ENCODE peak calls at places on chromosomes 13 and 19, in eight cellular contexts. Z is endodermal cell, Y is bronchial epithelial cell, Q is cardiac fibroblast, F is lower leg skin, U is B cell, E is IMR-90, J is GM23338. B is an unnamed sample.

GRCh38 chr19:57947419-57948134 is at the start of gene ZNF256:
- DNase-seq in F (peak; percentile 97), U (peak; percentile 93), Z (peak; percentile 99), Y (peak; percentile 86), Q (peak; percentile 96), J (peak; percentile 100), E (peak; percentile 93), B (peak; percentile 80)

GRCh38 chr19:35760711-35761349 is 2.9 kb downstream of the PROSER3 start:
- DNase-seq in Z (no peak), Q (no peak), F (no peak), U (no peak), J (no peak), E (no peak), Y (peak; percentile 36), B (no peak)

GRCh38 chr13:22238269-22238668 is 567.4 kb downstream of the FGF9 start:
- DNase-seq in F (no peak), Z (no peak), U (no peak), J (no peak), Y (no peak), Q (no peak), E (no peak), B (no peak)

GRCh38 chr13:99388334-99388923 is 81.2 kb upstream of the GPR183 start:
- DNase-seq in Z (peak; percentile 38), Q (no peak), U (no peak), E (no peak), F (peak; percentile 83), J (no peak), Y (no peak), B (no peak)

GRCh38 chr19:1438933-1439358 is 750 bp downstream of the RPS15 start:
- DNase-seq in Y (no peak), Q (no peak), Z (no peak), F (no peak), J (no peak), U (no peak), E (no peak), B (no peak)

GRCh38 chr13:52851153-52851962 is 2.9 kb upstream of the PCDH8 start:
- DNase-seq in Z (peak; percentile 91), F (no peak), Y (no peak), J (peak; percentile 89), Q (peak; percentile 12), U (no peak), E (no peak), B (no peak)

GRCh38 chr19:48683349-48683748 is 10.5 kb upstream of the NTN5 start:
- DNase-seq in Y (peak; percentile 19), Q (peak; percentile 62), E (peak; percentile 19), J (no peak), Z (no peak), U (peak; percentile 58), F (no peak), B (no peak)

GRCh38 chr13:106104281-106104901 is 431.1 kb downstream of the EFNB2 start:
- DNase-seq in Q (peak; percentile 73), Z (no peak), Y (peak; percentile 90), F (no peak), E (peak; percentile 91), J (no peak), U (no peak), B (no peak)

GRCh38 chr19:11361037-11361770 is 6.0 kb downstream of the PLPPR2 start:
- DNase-seq in J (peak; percentile 99), F (no peak), Y (peak; percentile 45), E (no peak), Q (no peak), Z (peak; percentile 99), U (no peak), B (no peak)

GRCh38 chr19:29014857-29015436 is 198.0 kb downstream of the UQCRFS1 start:
- DNase-seq in Q (no peak), J (peak; percentile 22), F (no peak), E (no peak), U (no peak), Z (peak; percentile 58), Y (no peak), B (no peak)

GRCh38 chr13:39483326-39483725 is 119.7 kb downstream of the LHFPL6 start:
- DNase-seq in F (no peak), Q (peak; percentile 26), Z (no peak), Y (peak; percentile 12), E (peak; percentile 18), J (no peak), U (no peak), B (no peak)

GRCh38 chr13:25169951-25170553 is 2.0 kb downstream of the AMER2 start:
- DNase-seq in J (no peak), U (no peak), Z (no peak), Q (no peak), Y (no peak), E (no peak), F (no peak), B (no peak)

GRCh38 chr13:29865934-29866333 is 15.5 kb upstream of the UBL3 start:
- DNase-seq in F (no peak), Y (no peak), U (no peak), Z (no peak), Q (no peak), J (no peak), E (no peak), B (no peak)

GRCh38 chr19:41205995-41206394 is 13.0 kb downstream of the CYP2S1 start:
- DNase-seq in Q (no peak), Y (no peak), E (no peak), J (no peak), F (no peak), U (no peak), Z (no peak), B (no peak)

GRCh38 chr19:50461066-50461875 is 15.0 kb upstream of the EMC10 start:
- DNase-seq in J (peak; percentile 86), U (peak; percentile 85), Y (peak; percentile 36), E (peak; percentile 64), Z (peak; percentile 90), F (peak; percentile 90), Q (peak; percentile 78), B (peak; percentile 53)

GRCh38 chr19:40674291-40674690 is 16.2 kb downstream of the NUMBL start:
- DNase-seq in F (no peak), U (no peak), J (no peak), E (no peak), Q (peak; percentile 59), Y (no peak), Z (no peak), B (no peak)

GRCh38 chr19:24101459-24102122 is 14.6 kb downstream of the ZNF254 start:
- DNase-seq in J (no peak), E (no peak), Y (peak; percentile 4), Z (no peak), Q (no peak), U (no peak), F (no peak), B (no peak)

GRCh38 chr13:44436589-44437337 is 63.1 kb downstream of the SERP2 start:
- DNase-seq in U (peak; percentile 53), Q (peak; percentile 97), Y (peak; percentile 85), J (peak; percentile 98), Z (peak; percentile 98), E (peak; percentile 94), F (peak; percentile 99), B (peak; percentile 47)

GRCh38 chr19:11848594-11849263 is at the start of gene ZNF439:
- DNase-seq in E (peak; percentile 71), J (peak; percentile 97), Q (peak; percentile 75), F (peak; percentile 97), Y (peak; percentile 41), Z (peak; percentile 64), U (peak; percentile 91), B (peak; percentile 91)

GRCh38 chr19:3336680-3337523 is 29.5 kb upstream of the NFIC start:
- DNase-seq in E (peak; percentile 48), U (no peak), Y (peak; percentile 38), Q (peak; percentile 97), Z (no peak), F (peak; percentile 97), J (no peak), B (no peak)

GRCh38 chr19:44499962-44500949 is at the start of gene ZNF180:
- DNase-seq in Y (peak; percentile 89), J (peak; percentile 99), U (peak; percentile 97), F (peak; percentile 98), E (peak; percentile 90), Z (peak; percentile 99), Q (peak; percentile 96), B (peak; percentile 96)

GRCh38 chr19:44498988-44499387 is 1.3 kb downstream of the ZNF180 start:
- DNase-seq in E (no peak), F (no peak), Q (no peak), U (no peak), Y (no peak), Z (no peak), J (no peak), B (no peak)

GRCh38 chr19:44496711-44497110 is 3.6 kb downstream of the ZNF180 start:
- DNase-seq in J (no peak), U (no peak), Z (no peak), E (no peak), Q (no peak), F (no peak), Y (no peak), B (no peak)

DNA sequence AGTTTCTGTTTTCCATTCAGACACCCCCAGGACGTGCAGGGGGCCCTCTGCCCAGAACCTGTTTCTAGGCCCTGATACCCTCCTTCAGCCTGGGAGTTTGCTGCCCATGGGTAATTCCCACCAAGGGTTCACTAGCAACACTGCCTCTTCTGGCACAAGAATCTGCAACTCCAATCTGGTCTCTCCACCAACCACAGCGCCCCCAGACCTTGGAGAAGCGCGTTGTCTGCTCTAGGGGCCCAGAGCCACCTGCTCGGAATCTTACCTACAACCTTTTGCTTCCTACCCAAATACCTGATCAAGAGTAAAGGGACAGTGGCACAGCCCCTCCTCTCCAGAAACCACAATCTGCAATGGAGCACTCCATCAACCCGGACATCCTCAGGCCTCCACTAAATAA is 763 bp downstream of the ZNF180 start:
- DNase-seq in E (no peak), U (no peak), J (peak; percentile 66), Q (no peak), Z (no peak), F (no peak), Y (no peak), B (no peak)
- TF ChIP-seq CTCF in E (no peak), U (no peak), J (peak; percentile 39), Q (no peak), Z (no peak), F (no peak), Y (no peak), B (no peak)

GRCh38 chr19:5109560-5109959 is 140.6 kb downstream of the KDM4B start:
- DNase-seq in J (peak; percentile 74), F (no peak), Z (peak; percentile 89), E (no peak), U (no peak), Q (no peak), Y (no peak), B (no peak)
- TF ChIP-seq CTCF in J (peak; percentile 38), F (no peak), Z (peak; percentile 68), E (no peak), U (no peak), Q (no peak), Y (no peak), B (no peak)

GRCh38 chr19:56573914-56574313 is 6.6 kb downstream of the ZNF470 start:
- DNase-seq in Y (no peak), U (no peak), F (no peak), E (no peak), Z (no peak), Q (no peak), J (no peak), B (no peak)
- TF ChIP-seq CTCF in Y (no peak), U (no peak), F (no peak), E (no peak), Z (no peak), Q (no peak), J (no peak), B (no peak)

DNA sequence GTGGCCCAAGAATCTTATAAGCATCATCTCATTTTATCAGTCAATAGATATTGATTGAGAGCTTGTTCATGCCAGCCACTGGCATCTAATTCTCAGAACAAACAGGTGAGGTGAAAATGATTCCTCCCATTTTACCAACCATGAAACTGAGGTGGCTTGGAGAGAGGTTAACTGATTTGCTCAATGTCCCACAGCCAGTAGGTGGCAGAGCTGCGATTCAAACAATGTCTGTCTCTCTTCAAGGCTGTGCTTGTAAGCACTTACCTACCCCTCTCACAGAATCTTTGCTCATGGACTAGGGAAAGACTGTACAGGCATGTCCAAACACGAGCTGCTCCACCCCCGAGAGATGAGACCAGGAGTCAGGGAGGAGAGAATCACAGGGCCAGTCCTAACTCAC is 21.5 kb upstream of the GSX1 start:
- DNase-seq in U (no peak), J (peak; percentile 69), Z (peak; percentile 76), Q (peak; percentile 13), F (peak; percentile 43), Y (peak; percentile 79), E (peak; percentile 13), B (no peak)
- TF ChIP-seq CTCF in U (no peak), J (peak; percentile 70), Z (peak; percentile 78), Q (peak; percentile 43), F (no peak), Y (peak; percentile 70), E (peak; percentile 31), B (no peak)